ENCODE peak calls at places on chromosomes 4 and X, in four cellular contexts. One of them, this sample, is unnamed.

GRCh38 chrX:114582698-114583395 is 1.0 kb upstream of the HTR2C start:
- DNase-seq in globus pallidus: no peak
- DNase-seq in stomach: no peak
- DNase-seq in EL: no peak
- DNase-seq in this sample: no peak

GRCh38 chrX:11533211-11533651 is 132.5 kb downstream of the ARHGAP6 start:
- DNase-seq in stomach: no peak
- DNase-seq in globus pallidus: peak; percentile 60
- DNase-seq in EL: peak; percentile 64
- DNase-seq in this sample: no peak

GRCh38 chrX:20530319-20530979 is 263.7 kb upstream of the RPS6KA3 start:
- DNase-seq in stomach: peak; percentile 53
- DNase-seq in globus pallidus: peak; percentile 55
- DNase-seq in EL: peak; percentile 45
- DNase-seq in this sample: peak; percentile 5

GRCh38 chrX:103791826-103792458 is 15.3 kb downstream of the PLP1 start:
- DNase-seq in globus pallidus: no peak
- DNase-seq in stomach: no peak
- DNase-seq in EL: peak; percentile 63
- DNase-seq in this sample: no peak

GRCh38 chr4:114384629-114385028 is 214.0 kb upstream of the UGT8 start:
- DNase-seq in stomach: no peak
- DNase-seq in globus pallidus: peak; percentile 45
- DNase-seq in EL: peak; percentile 53
- DNase-seq in this sample: peak; percentile 6

GRCh38 chr4:1154523-1155182 is 17.7 kb downstream of the SPON2 start:
- DNase-seq in globus pallidus: no peak
- DNase-seq in EL: no peak
- DNase-seq in stomach: peak; percentile 65
- DNase-seq in this sample: no peak

GRCh38 chrX:121802881-121803412 is 755.5 kb downstream of the GLUD2 start:
- DNase-seq in globus pallidus: no peak
- DNase-seq in EL: no peak
- DNase-seq in stomach: no peak
- DNase-seq in this sample: no peak

GRCh38 chrX:97860206-97860605 is 976.5 kb downstream of the RPA4 start:
- DNase-seq in EL: peak; percentile 41
- DNase-seq in globus pallidus: peak; percentile 16
- DNase-seq in stomach: no peak
- DNase-seq in this sample: no peak

GRCh38 chr4:157222764-157223145 is 2.2 kb downstream of the GRIA2 start:
- DNase-seq in EL: no peak
- DNase-seq in globus pallidus: peak; percentile 50
- DNase-seq in stomach: no peak
- DNase-seq in this sample: no peak

GRCh38 chr4:144574509-144574908 is 71.4 kb upstream of the HHIP start:
- DNase-seq in stomach: no peak
- DNase-seq in EL: no peak
- DNase-seq in globus pallidus: no peak
- DNase-seq in this sample: no peak

GRCh38 chrX:77564824-77565223 is 117.6 kb downstream of the FGF16 start:
- DNase-seq in stomach: no peak
- DNase-seq in EL: peak; percentile 0
- DNase-seq in globus pallidus: no peak
- DNase-seq in this sample: no peak

GRCh38 chrX:114619874-114620273 is 36.0 kb downstream of the HTR2C start:
- DNase-seq in globus pallidus: no peak
- DNase-seq in stomach: no peak
- DNase-seq in EL: no peak
- DNase-seq in this sample: no peak

GRCh38 chr4:169143335-169143734 is 127.4 kb downstream of the SH3RF1 start:
- DNase-seq in globus pallidus: no peak
- DNase-seq in stomach: no peak
- DNase-seq in EL: no peak
- DNase-seq in this sample: no peak

GRCh38 chr4:123986268-123986798 is 589.7 kb downstream of the SPRY1 start:
- DNase-seq in EL: peak; percentile 88
- DNase-seq in globus pallidus: no peak
- DNase-seq in stomach: no peak
- DNase-seq in this sample: no peak

GRCh38 chr4:25834411-25835107 is 28.2 kb downstream of the SEL1L3 start:
- DNase-seq in EL: no peak
- DNase-seq in globus pallidus: no peak
- DNase-seq in stomach: no peak
- DNase-seq in this sample: no peak

GRCh38 chrX:46325312-46325877 is 219.8 kb downstream of the ZNF674 start:
- DNase-seq in globus pallidus: no peak
- DNase-seq in EL: peak; percentile 84
- DNase-seq in stomach: no peak
- DNase-seq in this sample: no peak

GRCh38 chr4:2911868-2912267 is 51.3 kb downstream of the NOP14 start:
- DNase-seq in EL: no peak
- DNase-seq in globus pallidus: no peak
- DNase-seq in stomach: no peak
- DNase-seq in this sample: no peak

GRCh38 chrX:153413731-153414130 is 2.5 kb downstream of the ZFP92 start:
- DNase-seq in globus pallidus: no peak
- DNase-seq in EL: no peak
- DNase-seq in stomach: no peak
- DNase-seq in this sample: no peak

GRCh38 chrX:42524374-42524773 is 253.6 kb downstream of the PPP1R2C start:
- DNase-seq in stomach: no peak
- DNase-seq in EL: peak; percentile 74
- DNase-seq in globus pallidus: no peak
- DNase-seq in this sample: no peak

GRCh38 chr4:124753941-124754581 is 41.5 kb upstream of the ANKRD50 start:
- DNase-seq in stomach: peak; percentile 84
- DNase-seq in EL: no peak
- DNase-seq in globus pallidus: no peak
- DNase-seq in this sample: no peak

GRCh38 chr4:118338981-118339765 is 13.6 kb downstream of the PRSS12 start:
- DNase-seq in EL: peak; percentile 81
- DNase-seq in globus pallidus: no peak
- DNase-seq in stomach: no peak
- DNase-seq in this sample: no peak

GRCh38 chr4:121696140-121696640 is 590 bp downstream of the ANXA5 start:
- DNase-seq in stomach: peak; percentile 73
- DNase-seq in EL: peak; percentile 82
- DNase-seq in globus pallidus: peak; percentile 70
- DNase-seq in this sample: peak; percentile 58

GRCh38 chr4:153533387-153533786 is 67.2 kb downstream of the TMEM131L start:
- DNase-seq in globus pallidus: no peak
- DNase-seq in EL: no peak
- DNase-seq in stomach: no peak
- DNase-seq in this sample: no peak

GRCh38 chr4:146245246-146245645 is 30.9 kb downstream of the REELD1 start:
- DNase-seq in globus pallidus: no peak
- DNase-seq in EL: peak; percentile 6
- DNase-seq in stomach: peak; percentile 38
- DNase-seq in this sample: no peak

GRCh38 chr4:88382621-88383020 is 4.0 kb downstream of the HERC6 start:
- DNase-seq in globus pallidus: no peak
- DNase-seq in EL: peak; percentile 26
- DNase-seq in stomach: no peak
- DNase-seq in this sample: no peak

GRCh38 chrX:107449490-107450175 is at the start of gene FRMPD3:
- DNase-seq in EL: peak; percentile 2
- DNase-seq in globus pallidus: no peak
- DNase-seq in stomach: no peak
- DNase-seq in this sample: no peak

GRCh38 chrX:25650216-25650615 is 487.9 kb upstream of the MAGEB18 start:
- DNase-seq in globus pallidus: no peak
- DNase-seq in stomach: no peak
- DNase-seq in EL: no peak
- DNase-seq in this sample: no peak

GRCh38 chr4:143397335-143397734 is 60.7 kb downstream of the GAB1 start:
- DNase-seq in EL: peak; percentile 58
- DNase-seq in stomach: no peak
- DNase-seq in globus pallidus: no peak
- DNase-seq in this sample: no peak

GRCh38 chr4:99381588-99382175 is 29.1 kb upstream of the ADH1C start:
- DNase-seq in stomach: no peak
- DNase-seq in globus pallidus: no peak
- DNase-seq in EL: no peak
- DNase-seq in this sample: no peak

GRCh38 chr4:555566-556275 is 20.4 kb downstream of the TMEM271 start:
- DNase-seq in globus pallidus: no peak
- DNase-seq in stomach: no peak
- DNase-seq in EL: no peak
- DNase-seq in this sample: no peak

GRCh38 chr4:36241771-36242170 is 2.5 kb downstream of the ARAP2 start:
- DNase-seq in stomach: no peak
- DNase-seq in globus pallidus: peak; percentile 77
- DNase-seq in EL: no peak
- DNase-seq in this sample: no peak

This sample was measured in amygdala.